ENCODE peak calls at places on chromosome 17, in six cellular contexts. V is SHP77; W is activated naive CD4-positive, alpha-beta T cell treated with Interleukin-2 at 50 U/mL for 16 hours; G is neuronal stem cell; Y is GM06990; D is activated CD4-positive, alpha-beta T cell treated with anti-CD3 and anti-CD28 coated beads, Interleukin-2, amount 50 U/mL, for 48 hours. S is an unnamed sample.

GRCh38 chr17:72199256-72199655 is 78.4 kb downstream of the SOX9 start:
- DNase-seq in V (no peak), W (no peak), G (no peak), Y (no peak), D (no peak), S (no peak)

GRCh38 chr17:57783338-57783742 is 38.2 kb upstream of the CCDC182 start:
- DNase-seq in V (peak; percentile 67), W (peak; percentile 73), G (peak; percentile 84), Y (peak; percentile 66), D (peak; percentile 86), S (peak; percentile 10)

GRCh38 chr17:29838961-29839360 is 91.1 kb downstream of the SSH2 start:
- DNase-seq in V (peak; percentile 23), W (no peak), G (peak; percentile 62), Y (no peak), D (no peak), S (no peak)

GRCh38 chr17:6101706-6102105 is 31.5 kb downstream of the WSCD1 start:
- DNase-seq in V (no peak), W (no peak), G (no peak), Y (no peak), D (no peak), S (no peak)

GRCh38 chr17:9818760-9819159 is 3.1 kb downstream of the GSG1L2 start:
- DNase-seq in V (no peak), W (no peak), G (no peak), Y (no peak), D (no peak), S (no peak)

GRCh38 chr17:58338454-58338841 is 9.9 kb upstream of the TSPOAP1 start:
- DNase-seq in V (no peak), W (no peak), G (no peak), Y (no peak), D (peak; percentile 69), S (no peak)

GRCh38 chr17:40564195-40564882 is 933 bp downstream of the CCR7 start:
- DNase-seq in V (no peak), W (peak; percentile 54), G (no peak), Y (no peak), D (peak; percentile 65), S (no peak)

GRCh38 chr17:2860045-2860444 is 63.8 kb downstream of the RAP1GAP2 start:
- DNase-seq in V (no peak), W (no peak), G (no peak), Y (no peak), D (no peak), S (no peak)

GRCh38 chr17:1267471-1267947 is 2.7 kb upstream of the BHLHA9 start:
- DNase-seq in V (peak; percentile 23), W (no peak), G (no peak), Y (no peak), D (no peak), S (no peak)

GRCh38 chr17:21352221-21352980 is 23.8 kb upstream of the KCNJ12 start:
- DNase-seq in V (no peak), W (no peak), G (no peak), Y (no peak), D (no peak), S (no peak)

GRCh38 chr17:35068249-35068648 is 4.7 kb upstream of the RFFL start:
- DNase-seq in V (no peak), W (no peak), G (no peak), Y (no peak), D (no peak), S (no peak)

GRCh38 chr17:46903762-46904672 is 18.9 kb upstream of the GOSR2 start:
- DNase-seq in V (no peak), W (no peak), G (no peak), Y (no peak), D (no peak), S (no peak)

GRCh38 chr17:17792551-17793377 is 44.0 kb downstream of the SREBF1 start:
- DNase-seq in V (peak; percentile 30), W (peak; percentile 42), G (no peak), Y (no peak), D (peak; percentile 54), S (no peak)

GRCh38 chr17:37759014-37759637 is 14.3 kb upstream of the HNF1B start:
- DNase-seq in V (no peak), W (no peak), G (no peak), Y (no peak), D (no peak), S (no peak)

GRCh38 chr17:69325518-69326301 is 1.2 kb downstream of the ABCA5 start:
- DNase-seq in V (no peak), W (no peak), G (peak; percentile 8), Y (no peak), D (no peak), S (no peak)

GRCh38 chr17:79354173-79354820 is 256.6 kb downstream of the RBFOX3 start:
- DNase-seq in V (no peak), W (no peak), G (no peak), Y (no peak), D (no peak), S (no peak)

GRCh38 chr17:27631409-27631755 is 394 bp downstream of the LGALS9 start:
- DNase-seq in V (no peak), W (no peak), G (no peak), Y (no peak), D (no peak), S (peak; percentile 30)

GRCh38 chr17:5355416-5356129 is 63.9 kb downstream of the NUP88 start:
- DNase-seq in V (no peak), W (no peak), G (no peak), Y (no peak), D (no peak), S (no peak)

GRCh38 chr17:40862985-40863733 is 3.9 kb downstream of the KRT12 start:
- DNase-seq in V (no peak), W (no peak), G (peak; percentile 11), Y (peak; percentile 6), D (peak; percentile 16), S (no peak)

GRCh38 chr17:48542114-48542955 is 2.6 kb downstream of the HOXB2 start:
- DNase-seq in V (no peak), W (peak; percentile 31), G (no peak), Y (no peak), D (peak; percentile 46), S (no peak)

GRCh38 chr17:2547176-2547575 is 35.5 kb upstream of the METTL16 start:
- DNase-seq in V (no peak), W (no peak), G (no peak), Y (no peak), D (no peak), S (no peak)

GRCh38 chr17:322006-322780 is 30.4 kb downstream of the RPH3AL start:
- DNase-seq in V (no peak), W (no peak), G (no peak), Y (no peak), D (no peak), S (no peak)

GRCh38 chr17:17422641-17423040 is 54.2 kb upstream of the MED9 start:
- DNase-seq in V (no peak), W (no peak), G (no peak), Y (no peak), D (no peak), S (no peak)

GRCh38 chr17:43830510-43831145 is 2.3 kb downstream of the MPP3 start:
- DNase-seq in V (no peak), W (peak; percentile 10), G (no peak), Y (no peak), D (peak; percentile 28), S (no peak)

GRCh38 chr17:75241143-75241430 is 20.3 kb downstream of the GGA3 start:
- DNase-seq in V (no peak), W (no peak), G (no peak), Y (no peak), D (no peak), S (no peak)

GRCh38 chr17:83186226-83186625 is 106.8 kb downstream of the METRNL start:
- DNase-seq in V (no peak), W (no peak), G (no peak), Y (no peak), D (no peak), S (no peak)

GRCh38 chr17:39607057-39607850 is 466 bp downstream of the NEUROD2 start:
- DNase-seq in V (no peak), W (no peak), G (no peak), Y (no peak), D (no peak), S (no peak)

GRCh38 chr17:77314601-77315000 is 173.8 kb downstream of the SEC14L1 start:
- DNase-seq in V (no peak), W (no peak), G (no peak), Y (no peak), D (no peak), S (no peak)

GRCh38 chr17:69567130-69567529 is 152.6 kb downstream of the MAP2K6 start:
- DNase-seq in V (no peak), W (no peak), G (no peak), Y (no peak), D (no peak), S (no peak)

GRCh38 chr17:19003966-19004600 is 481 bp downstream of the FAM83G start:
- DNase-seq in V (peak; percentile 39), W (peak; percentile 58), G (peak; percentile 32), Y (peak; percentile 54), D (peak; percentile 62), S (no peak)

GRCh38 chr17:3602499-3602898 is 6.7 kb downstream of the TRPV1 start:
- DNase-seq in V (peak; percentile 43), W (peak; percentile 12), G (no peak), Y (peak; percentile 26), D (peak; percentile 44), S (no peak)

GRCh38 chr17:83155128-83156081 is 76.0 kb downstream of the METRNL start:
- DNase-seq in V (no peak), W (no peak), G (no peak), Y (no peak), D (peak; percentile 28), S (no peak)

GRCh38 chr17:11853321-11854151 is 143.7 kb downstream of the ZNF18 start:
- DNase-seq in V (no peak), W (no peak), G (no peak), Y (no peak), D (no peak), S (no peak)

GRCh38 chr17:48228720-48229119 is 121.2 kb downstream of the SNX11 start:
- DNase-seq in V (peak; percentile 57), W (no peak), G (no peak), Y (no peak), D (no peak), S (no peak)

GRCh38 chr17:66724581-66725341 is 110.2 kb upstream of the CACNG5 start:
- DNase-seq in V (no peak), W (no peak), G (no peak), Y (no peak), D (no peak), S (no peak)

S was measured in KG1.